ENCODE peak calls at places on chromosomes 11 and 22, in ten cellular contexts. C, A, R, H, F, J, B, U, K and T are unnamed samples.

GRCh38 chr11:8342821-8343681 is 79.4 kb upstream of the LMO1 start:
- DNase-seq in C (no peak), A (no peak), R (no peak), H (no peak), F (peak; percentile 68), J (no peak), B (peak; percentile 73), U (no peak), K (no peak), T (no peak)

GRCh38 chr11:114738954-114739353 is 60.6 kb downstream of the NXPE2 start:
- DNase-seq in C (peak; percentile 27), A (no peak), R (no peak), H (peak; percentile 57), F (no peak), J (no peak), B (peak; percentile 68), U (peak; percentile 11), K (no peak), T (peak; percentile 61)

GRCh38 chr11:37804666-37805065 is 1206.6 kb upstream of the RAG2 start:
- DNase-seq in C (no peak), A (no peak), R (no peak), H (no peak), F (no peak), J (no peak), B (no peak), U (no peak), K (no peak), T (no peak)

GRCh38 chr11:114416441-114416928 is 16.0 kb downstream of the RBM7 start:
- DNase-seq in C (no peak), A (no peak), R (no peak), H (no peak), F (no peak), J (no peak), B (no peak), U (no peak), K (no peak), T (no peak)

GRCh38 chr22:49574861-49575702 is 252.6 kb downstream of the BRD1 start:
- DNase-seq in C (no peak), A (no peak), R (no peak), H (peak; percentile 31), F (no peak), J (no peak), B (peak; percentile 29), U (no peak), K (no peak), T (no peak)

GRCh38 chr11:71446150-71446549 is 2.0 kb downstream of the DHCR7 start:
- DNase-seq in C (no peak), A (no peak), R (no peak), H (no peak), F (no peak), J (no peak), B (no peak), U (no peak), K (no peak), T (no peak)

GRCh38 chr11:123261345-123262106 is 66.5 kb upstream of the CLMP start:
- DNase-seq in C (peak; percentile 13), A (peak; percentile 44), R (peak; percentile 39), H (peak; percentile 87), F (no peak), J (peak; percentile 23), B (peak; percentile 92), U (no peak), K (no peak), T (peak; percentile 87)

GRCh38 chr22:29043906-29044575 is 17.6 kb downstream of the C22orf31 start:
- DNase-seq in C (no peak), A (no peak), R (no peak), H (no peak), F (no peak), J (no peak), B (no peak), U (no peak), K (no peak), T (no peak)

GRCh38 chr11:106818416-106818815 is 199.9 kb downstream of the GUCY1A2 start:
- DNase-seq in C (no peak), A (no peak), R (no peak), H (no peak), F (no peak), J (no peak), B (no peak), U (no peak), K (no peak), T (no peak)

GRCh38 chr11:120182790-120183491 is 27.9 kb upstream of the OAF start:
- DNase-seq in C (no peak), A (no peak), R (no peak), H (peak; percentile 80), F (no peak), J (no peak), B (peak; percentile 84), U (no peak), K (no peak), T (peak; percentile 91)

GRCh38 chr11:8360086-8360828 is 96.6 kb upstream of the LMO1 start:
- DNase-seq in C (no peak), A (no peak), R (no peak), H (no peak), F (no peak), J (no peak), B (no peak), U (no peak), K (no peak), T (no peak)

GRCh38 chr11:113796663-113797259 is 17.2 kb downstream of the CLDN25 start:
- DNase-seq in C (no peak), A (no peak), R (no peak), H (no peak), F (peak; percentile 37), J (no peak), B (no peak), U (no peak), K (no peak), T (peak; percentile 24)

GRCh38 chr11:29490951-29491350 is 525.9 kb downstream of the KCNA4 start:
- DNase-seq in C (no peak), A (no peak), R (no peak), H (no peak), F (no peak), J (no peak), B (no peak), U (no peak), K (no peak), T (no peak)

GRCh38 chr11:123139206-123139605 is 55.8 kb downstream of the CLMP start:
- DNase-seq in C (no peak), A (no peak), R (no peak), H (no peak), F (no peak), J (no peak), B (no peak), U (no peak), K (no peak), T (no peak)

GRCh38 chr11:73570415-73571114 is 27.3 kb downstream of the FAM168A start:
- DNase-seq in C (peak; percentile 5), A (no peak), R (no peak), H (no peak), F (no peak), J (no peak), B (no peak), U (peak; percentile 46), K (no peak), T (no peak)